ENCODE peak calls at places on chromosomes 12 and 14, in four cellular contexts. G, D, Z and Q are unnamed samples.

GRCh38 chr14:38125484-38125912 is 82.2 kb upstream of the SSTR1 start:
- DNase-seq in G (no peak), D (no peak), Z (no peak), Q (no peak)

GRCh38 chr14:78836777-78837176 is 666.6 kb downstream of the NRXN3 start:
- DNase-seq in G (peak; percentile 37), D (peak; percentile 53), Z (peak; percentile 17), Q (peak; percentile 89)

GRCh38 chr12:64451687-64452558 is at the start of gene TBK1:
- DNase-seq in Z (peak; percentile 53), G (peak; percentile 80), D (peak; percentile 93), Q (peak; percentile 89)

GRCh38 chr14:96797943-96798349 is 764 bp downstream of the VRK1 start:
- DNase-seq in G (peak; percentile 20), Z (no peak), D (no peak), Q (no peak)

GRCh38 chr12:91239497-91239896 is 56.9 kb upstream of the DCN start:
- DNase-seq in D (no peak), G (no peak), Z (no peak), Q (no peak)

GRCh38 chr12:56836800-56837663 is 73.9 kb downstream of the HSD17B6 start:
- DNase-seq in D (peak; percentile 41), G (no peak), Z (no peak), Q (no peak)

GRCh38 chr12:97109441-97109840 is 202.4 kb downstream of the NEDD1 start:
- DNase-seq in G (no peak), D (no peak), Z (no peak), Q (no peak)

GRCh38 chr12:103780093-103780440 is 61.0 kb downstream of the NT5DC3 start:
- DNase-seq in D (no peak), Z (no peak), G (no peak), Q (no peak)

GRCh38 chr12:52032431-52032796 is 18.8 kb upstream of the NR4A1 start:
- DNase-seq in D (no peak), G (no peak), Z (no peak), Q (no peak)

GRCh38 chr12:22687677-22688076 is 62.7 kb downstream of the ETNK1 start:
- DNase-seq in Z (peak; percentile 57), G (no peak), D (no peak), Q (no peak)

GRCh38 chr12:98379106-98379505 is 136.3 kb upstream of the TMPO start:
- DNase-seq in Z (no peak), D (no peak), G (no peak), Q (no peak)

GRCh38 chr12:75656210-75656609 is 144.8 kb upstream of the KRR1 start:
- DNase-seq in Z (no peak), G (no peak), D (no peak), Q (no peak)

GRCh38 chr12:26434299-26434915 is 239.0 kb downstream of the SSPN start:
- DNase-seq in Z (no peak), G (peak; percentile 48), D (peak; percentile 55), Q (peak; percentile 79)

GRCh38 chr12:124884587-124885438 is 21.1 kb upstream of the SCARB1 start:
- DNase-seq in Z (no peak), G (peak; percentile 84), D (peak; percentile 98), Q (peak; percentile 63)

GRCh38 chr14:67514650-67515385 is 18.3 kb upstream of the PLEKHH1 start:
- DNase-seq in Z (no peak), D (peak; percentile 8), G (no peak), Q (peak; percentile 66)

GRCh38 chr12:12985817-12986408 is 14.2 kb downstream of the HEBP1 start:
- DNase-seq in G (peak; percentile 11), D (peak; percentile 29), Z (no peak), Q (peak; percentile 91)

GRCh38 chr12:52740591-52740990 is 36.6 kb downstream of the KRT76 start:
- DNase-seq in Z (no peak), G (no peak), D (no peak), Q (no peak)

GRCh38 chr14:74299061-74299545 is 3.6 kb downstream of the ABCD4 start:
- DNase-seq in Z (no peak), D (no peak), G (no peak), Q (no peak)

GRCh38 chr12:116931665-116932064 is 20.9 kb downstream of the FBXW8 start:
- DNase-seq in Z (no peak), D (no peak), G (no peak), Q (no peak)

GRCh38 chr12:80593766-80594165 is 113.7 kb upstream of the MYF6 start:
- DNase-seq in G (no peak), D (no peak), Z (no peak), Q (peak; percentile 8)

GRCh38 chr12:91406920-91407341 is 224.3 kb upstream of the DCN start:
- DNase-seq in D (no peak), G (no peak), Z (peak; percentile 54), Q (no peak)

GRCh38 chr14:56117765-56118610 is at the start of gene PELI2:
- DNase-seq in Z (no peak), G (peak; percentile 6), D (peak; percentile 55), Q (peak; percentile 84)

GRCh38 chr14:56120091-56120632 is 2.0 kb downstream of the PELI2 start:
- DNase-seq in D (no peak), Z (no peak), G (no peak), Q (no peak)

GRCh38 chr14:56118611-56119181 is 485 bp downstream of the PELI2 start:
- DNase-seq in G (no peak), Z (no peak), D (no peak), Q (peak; percentile 42)

GRCh38 chr14:56121786-56122185 is 3.6 kb downstream of the PELI2 start:
- DNase-seq in D (no peak), G (no peak), Z (no peak), Q (no peak)

GRCh38 chr14:56119221-56119967 is 1.2 kb downstream of the PELI2 start:
- DNase-seq in Z (no peak), D (peak; percentile 9), G (no peak), Q (peak; percentile 64)
- TF ChIP-seq EZH2 in Z (peak; percentile 18), D (peak; percentile 45), G (peak; percentile 91), Q (no peak)

GRCh38 chr14:61417890-61418455 is 96.6 kb downstream of the PRKCH start:
- DNase-seq in G (no peak), D (no peak), Z (no peak), Q (no peak)

GRCh38 chr14:61421212-61421923 is 100.0 kb downstream of the PRKCH start:
- DNase-seq in G (no peak), Z (no peak), D (no peak), Q (no peak)

GRCh38 chr14:61419201-61419600 is 97.8 kb downstream of the PRKCH start:
- DNase-seq in D (no peak), Z (no peak), G (no peak), Q (no peak)

GRCh38 chr14:61418749-61419148 is 97.4 kb downstream of the PRKCH start:
- DNase-seq in Z (no peak), G (no peak), D (peak; percentile 23), Q (no peak)

GRCh38 chr14:61420326-61420725 is 98.9 kb downstream of the PRKCH start:
- DNase-seq in G (no peak), D (no peak), Z (no peak), Q (no peak)
- TF ChIP-seq JUNB in G (no peak), D (no peak), Z (no peak), Q (no peak)

DNA sequence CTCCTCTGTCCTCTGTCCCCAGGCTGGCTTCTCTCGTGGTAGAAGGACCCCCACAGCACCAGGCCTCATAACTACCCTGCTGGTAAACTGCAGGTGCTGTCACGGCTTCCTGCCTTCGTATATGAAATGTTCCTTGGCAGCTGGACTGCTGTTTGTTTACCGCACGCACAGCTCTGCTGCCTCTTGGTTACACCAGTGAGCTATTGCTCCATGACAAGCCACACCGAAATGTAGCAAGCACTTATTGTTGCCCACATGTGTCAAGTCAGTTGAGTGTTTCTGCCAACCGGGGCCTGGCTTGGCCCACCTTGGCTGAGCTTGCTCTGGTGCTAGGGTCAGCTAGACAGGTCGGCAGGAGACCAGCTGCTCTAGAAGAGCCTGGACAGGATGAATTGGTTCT is 21.7 kb upstream of the TCL1B start:
- DNase-seq in D (no peak), Z (no peak), G (no peak), Q (no peak)
- TF ChIP-seq EZH2 in D (no peak), Z (no peak), G (no peak), Q (no peak)

GRCh38 chr14:45252356-45253069 is 489 bp downstream of the MIS18BP1 start:
- DNase-seq in G (no peak), D (peak; percentile 39), Z (no peak), Q (peak; percentile 30)
- TF ChIP-seq JUNB in G (no peak), D (no peak), Z (no peak), Q (no peak)

GRCh38 chr12:53952871-53953734 is 1.6 kb upstream of the HOXC12 start:
- DNase-seq in D (no peak), G (peak; percentile 23), Z (no peak), Q (peak; percentile 87)
- TF ChIP-seq EZH2 in D (no peak), G (peak; percentile 81), Z (peak; percentile 69), Q (peak; percentile 90)

DNA sequence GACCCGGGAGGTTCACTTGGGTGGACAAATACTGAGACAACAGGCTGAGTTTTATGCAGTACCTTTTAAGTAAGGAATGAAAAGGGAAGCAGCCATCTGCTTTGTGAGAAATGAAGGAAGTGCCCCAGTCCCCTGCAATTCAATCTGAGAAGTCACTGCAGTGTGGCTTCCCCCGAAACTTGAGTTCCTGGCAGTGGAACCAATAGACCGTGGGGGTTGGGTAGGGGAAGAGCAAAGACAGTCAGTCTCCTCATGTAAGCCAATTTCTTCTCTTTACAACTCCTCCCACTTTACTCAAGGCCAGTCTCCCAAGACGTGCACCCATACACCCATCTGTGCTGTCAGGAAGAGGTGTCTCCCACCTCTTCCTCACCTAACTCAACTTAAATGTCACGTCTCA is 206.5 kb downstream of the BCAT1 start:
- DNase-seq in G (no peak), D (peak; percentile 33), Z (peak; percentile 45), Q (no peak)
- TF ChIP-seq JUNB in G (no peak), D (no peak), Z (no peak), Q (no peak)

GRCh38 chr12:53744130-53744441 is 7.7 kb downstream of the CISTR start:
- DNase-seq in D (no peak), Z (no peak), G (no peak), Q (no peak)

GRCh38 chr12:53748072-53748840 is 3.5 kb downstream of the CISTR start:
- DNase-seq in G (no peak), Z (no peak), D (no peak), Q (peak; percentile 54)

GRCh38 chr12:53744730-53745129 is 7.0 kb downstream of the CISTR start:
- DNase-seq in Z (no peak), D (no peak), G (no peak), Q (no peak)

GRCh38 chr12:53743277-53744129 is 8.3 kb downstream of the CISTR start:
- DNase-seq in G (peak; percentile 56), D (peak; percentile 77), Z (no peak), Q (peak; percentile 86)

GRCh38 chr12:53746592-53747491 is 4.9 kb downstream of the CISTR start:
- DNase-seq in D (peak; percentile 91), G (peak; percentile 76), Z (peak; percentile 35), Q (peak; percentile 97)
- TF ChIP-seq EZH2 in D (no peak), G (peak; percentile 74), Z (no peak), Q (peak; percentile 48)

GRCh38 chr14:53608369-53608768 is 348.3 kb downstream of the BMP4 start:
- DNase-seq in Z (no peak), D (no peak), G (no peak), Q (no peak)
- TF ChIP-seq JUNB in Z (no peak), D (no peak), G (no peak), Q (no peak)

DNA sequence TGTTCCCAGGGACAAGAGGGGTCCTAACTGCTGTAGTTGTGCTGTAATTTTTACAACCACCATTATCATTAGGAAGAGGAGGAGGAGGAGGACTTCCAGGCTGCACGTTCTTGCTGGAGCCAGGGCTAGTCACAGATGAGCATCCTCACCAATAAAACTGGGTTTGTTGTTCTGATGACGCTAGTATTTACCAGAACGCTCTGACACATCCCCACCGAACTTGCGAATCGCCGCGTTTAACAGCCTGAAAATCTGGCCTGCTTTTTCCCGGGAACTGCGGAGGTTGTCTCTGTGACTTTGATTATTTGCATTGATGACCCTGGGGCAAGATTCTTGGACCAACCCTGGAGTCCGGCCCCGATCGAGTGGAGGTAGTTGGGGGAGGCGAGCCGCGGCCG is 10.2 kb downstream of the TBX5 start:
- DNase-seq in G (no peak), D (no peak), Z (no peak), Q (peak; percentile 44)
- TF ChIP-seq EZH2 in G (no peak), D (no peak), Z (no peak), Q (peak; percentile 80)